ENCODE peak calls at places on chromosomes 11 and 22, in five cellular contexts. J is cardiac fibroblast, X is testis, T is GM12864, U is suprapubic skin. W is an unnamed sample.
A peak's percentile ranks its signal among the peaks of the same experiment; 100 is the strongest.

GRCh38 chr11:125457814-125458343 is 38.2 kb downstream of the FEZ1 start:
- DNase-seq in J (peak; percentile 77), X (peak; percentile 56), T (no peak), U (no peak), W (peak; percentile 72)

GRCh38 chr11:12284321-12285050 is 92.9 kb upstream of the PARVA start:
- DNase-seq in J (peak; percentile 77), X (peak; percentile 15), T (no peak), U (peak; percentile 44), W (peak; percentile 57)

GRCh38 chr11:101279728-101280127 is 150.1 kb upstream of the PGR start:
- DNase-seq in J (no peak), X (no peak), T (no peak), U (no peak), W (no peak)

GRCh38 chr11:110186867-110187266 is 93.7 kb downstream of the ZC3H12C start:
- DNase-seq in J (no peak), X (no peak), T (no peak), U (no peak), W (no peak)

GRCh38 chr11:57224537-57224936 is 12.5 kb downstream of the APLNR start:
- DNase-seq in J (peak; percentile 36), X (no peak), T (no peak), U (no peak), W (no peak)

GRCh38 chr11:73539506-73540084 is 58.3 kb downstream of the FAM168A start:
- DNase-seq in J (no peak), X (no peak), T (no peak), U (no peak), W (no peak)

GRCh38 chr11:105297463-105297862 is 157.9 kb upstream of the CARD18 start:
- DNase-seq in J (peak; percentile 59), X (no peak), T (no peak), U (no peak), W (no peak)

GRCh38 chr11:128180446-128181089 is 406.8 kb downstream of the ETS1 start:
- DNase-seq in J (peak; percentile 90), X (no peak), T (no peak), U (no peak), W (peak; percentile 75)

GRCh38 chr11:7278314-7278917 is 26.7 kb downstream of the SYT9 start:
- DNase-seq in J (peak; percentile 61), X (peak; percentile 20), T (no peak), U (no peak), W (peak; percentile 12)

GRCh38 chr11:70233511-70233919 is 30.4 kb downstream of the FADD start:
- DNase-seq in J (peak; percentile 97), X (no peak), T (no peak), U (no peak), W (peak; percentile 59)

GRCh38 chr11:83257638-83258229 is 28.4 kb downstream of the CCDC90B start:
- DNase-seq in J (peak; percentile 89), X (no peak), T (no peak), U (no peak), W (peak; percentile 46)
- H3K4me3 ChIP-seq in J (no peak overlapping the region), X (no peak overlapping the region), T (no peak overlapping the region), U (no peak overlapping the region), W (no peak overlapping the region)

DNA sequence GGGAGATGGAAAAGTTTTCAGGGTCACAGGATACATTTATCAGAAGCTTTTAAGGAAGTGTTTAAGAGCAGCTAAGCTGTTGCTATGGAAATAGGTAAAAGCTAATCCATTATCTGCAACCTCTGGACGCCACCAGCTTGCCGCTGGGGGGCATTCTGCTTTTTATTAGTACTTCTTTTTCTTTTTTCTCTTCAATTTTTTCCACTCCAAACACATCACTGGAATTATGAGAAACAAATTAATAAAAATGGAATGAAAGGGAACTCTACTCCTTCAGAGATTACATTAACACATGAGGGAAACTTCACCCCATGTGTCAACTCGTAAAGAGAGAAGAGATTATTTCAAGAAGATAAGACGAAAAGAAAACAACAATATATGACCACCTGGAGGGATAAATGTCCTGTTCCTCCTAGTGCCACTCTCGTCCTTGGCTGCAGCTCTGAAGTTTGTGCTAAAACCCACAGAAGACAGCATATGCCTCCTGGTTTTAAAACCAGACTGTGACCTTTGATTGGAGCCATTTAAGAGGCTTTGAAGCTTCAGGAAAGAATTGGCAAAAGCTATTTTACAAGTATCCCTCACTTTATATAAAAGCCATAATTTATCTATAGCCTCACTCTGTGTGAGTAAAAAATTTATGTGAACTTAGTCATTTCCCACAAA is 972.8 kb downstream of the OPCML start:
- DNase-seq in J (peak; percentile 11), X (no peak), T (no peak), U (no peak), W (no peak)
- TF ChIP-seq CTCF in J (no peak), X (no peak), T (no peak), U (no peak), W (no peak)

DNA sequence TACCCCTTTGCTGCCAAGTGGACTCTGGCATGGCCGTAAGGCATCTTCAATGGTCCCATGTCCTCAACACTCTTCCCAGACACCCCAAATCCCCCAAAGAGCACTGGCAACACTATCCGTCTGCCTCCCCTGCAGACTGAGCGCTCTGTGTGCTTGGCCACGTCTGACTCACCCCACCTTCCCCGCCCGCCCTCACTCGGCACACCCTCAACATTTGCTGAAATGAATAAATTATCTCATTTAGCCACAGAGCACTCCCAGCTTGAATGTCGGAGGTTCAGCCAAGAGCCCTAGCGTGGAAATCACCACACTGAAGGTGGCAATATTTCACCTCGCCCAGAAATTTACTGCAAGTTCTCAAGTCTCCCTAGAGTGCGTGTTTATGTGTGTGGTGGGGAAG is 46.5 kb upstream of the TCF20 start:
- DNase-seq in J (peak; percentile 5), X (no peak), T (no peak), U (no peak), W (peak; percentile 59)
- H3K4me3 ChIP-seq in J (no peak overlapping the region), X (no peak overlapping the region), T (no peak overlapping the region), U (peak overlapping the region; percentile 14), W (no peak overlapping the region)

GRCh38 chr11:3016861-3017260 is 24.7 kb upstream of the NAP1L4 start:
- DNase-seq in J (no peak), X (no peak), T (no peak), U (no peak), W (no peak)

GRCh38 chr11:3022300-3022967 is 30.3 kb upstream of the NAP1L4 start:
- DNase-seq in J (peak; percentile 91), X (no peak), T (no peak), U (no peak), W (peak; percentile 26)

GRCh38 chr11:3020011-3020410 is 27.9 kb upstream of the NAP1L4 start:
- DNase-seq in J (no peak), X (no peak), T (no peak), U (no peak), W (no peak)

GRCh38 chr11:3022982-3023381 is 30.9 kb upstream of the NAP1L4 start:
- DNase-seq in J (peak; percentile 81), X (no peak), T (no peak), U (no peak), W (peak; percentile 45)

DNA sequence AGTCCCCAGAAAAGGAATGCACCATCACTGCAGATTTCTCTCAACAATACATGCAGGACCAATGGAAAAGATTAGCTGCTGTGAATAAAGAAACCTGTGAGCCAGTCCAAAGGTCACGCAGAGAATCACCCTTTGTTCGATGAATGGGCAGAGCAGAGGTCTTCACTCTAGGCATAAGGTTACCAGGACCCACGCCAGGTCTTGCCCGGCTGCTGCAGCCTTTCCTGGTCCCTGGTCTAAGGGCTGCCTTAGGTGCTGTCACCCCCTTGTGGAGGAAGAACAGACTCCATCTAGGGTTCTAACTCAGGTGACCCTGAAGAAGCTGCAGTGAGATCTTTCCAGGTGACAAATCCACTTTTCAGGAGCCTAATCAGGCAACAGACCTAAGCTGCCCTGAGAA is 29.0 kb upstream of the NAP1L4 start:
- DNase-seq in J (peak; percentile 43), X (peak; percentile 70), T (no peak), U (no peak), W (no peak)
- TF ChIP-seq CTCF in J (peak; percentile 59), X (peak; percentile 47), T (peak; percentile 69), U (peak; percentile 47), W (peak; percentile 81)

GRCh38 chr22:26503758-26504157 is 8.5 kb downstream of the TFIP11 start:
- DNase-seq in J (no peak), X (no peak), T (no peak), U (no peak), W (no peak)
- H3K4me3 ChIP-seq in J (no peak overlapping the region), X (no peak overlapping the region), T (no peak overlapping the region), U (no peak overlapping the region), W (no peak overlapping the region)

GRCh38 chr22:33130473-33130872 is 72.3 kb upstream of the SYN3 start:
- DNase-seq in J (no peak), X (no peak), T (no peak), U (no peak), W (no peak)

GRCh38 chr22:33129621-33130020 is 71.4 kb upstream of the SYN3 start:
- DNase-seq in J (no peak), X (no peak), T (no peak), U (no peak), W (no peak)

GRCh38 chr22:33124471-33124870 is 66.3 kb upstream of the SYN3 start:
- DNase-seq in J (no peak), X (no peak), T (no peak), U (no peak), W (no peak)

GRCh38 chr22:33126881-33127280 is 68.7 kb upstream of the SYN3 start:
- DNase-seq in J (no peak), X (no peak), T (no peak), U (no peak), W (no peak)
- TF ChIP-seq CTCF in J (no peak), X (no peak), T (no peak), U (no peak), W (no peak)

GRCh38 chr11:83724704-83725114 is 438.5 kb upstream of the CCDC90B start:
- DNase-seq in J (no peak), X (peak; percentile 31), T (no peak), U (no peak), W (no peak)
- H3K4me3 ChIP-seq in J (peak overlapping the region; percentile 12), X (no peak overlapping the region), T (no peak overlapping the region), U (peak overlapping the region; percentile 38), W (no peak overlapping the region)

GRCh38 chr11:13880719-13881118 is 81.8 kb upstream of the SPON1 start:
- DNase-seq in J (no peak), X (no peak), T (peak; percentile 2), U (no peak), W (no peak)
- TF ChIP-seq CTCF in J (no peak), X (no peak), T (no peak), U (no peak), W (no peak)